ENCODE peak calls at places on chromosomes 16 and 17, in six cellular contexts. T, V, S, X, D and A are unnamed samples.

GRCh38 chr16:10808850-10809249 is 9.7 kb downstream of the TVP23A start:
- DNase-seq in T (no peak), V (no peak), S (no peak), X (no peak), D (no peak), A (no peak)

GRCh38 chr17:7837375-7838290 is 3.6 kb downstream of the KDM6B start:
- DNase-seq in T (no peak), V (no peak), S (peak; percentile 21), X (no peak), D (no peak), A (no peak)

GRCh38 chr17:36851230-36851629 is 86.0 kb upstream of the LHX1 start:
- DNase-seq in T (no peak), V (no peak), S (peak; percentile 19), X (no peak), D (no peak), A (no peak)

GRCh38 chr16:15460601-15461000 is 26.2 kb downstream of the BMERB1 start:
- DNase-seq in T (no peak), V (no peak), S (no peak), X (no peak), D (no peak), A (no peak)

GRCh38 chr17:17108681-17109049 is 66.4 kb downstream of the MPRIP start:
- DNase-seq in T (peak; percentile 36), V (no peak), S (no peak), X (no peak), D (no peak), A (no peak)

GRCh38 chr16:77877712-77878111 is 89.3 kb downstream of the VAT1L start:
- DNase-seq in T (no peak), V (no peak), S (peak; percentile 27), X (no peak), D (no peak), A (no peak)

GRCh38 chr16:84518804-84519341 is 14.4 kb upstream of the MEAK7 start:
- DNase-seq in T (no peak), V (no peak), S (no peak), X (no peak), D (no peak), A (no peak)

GRCh38 chr16:69855587-69855986 is 93.5 kb downstream of the WWP2 start:
- DNase-seq in T (no peak), V (no peak), S (no peak), X (no peak), D (no peak), A (no peak)

GRCh38 chr17:6831662-6832263 is at the start of gene TEKT1:
- DNase-seq in T (peak; percentile 45), V (peak; percentile 94), S (peak; percentile 77), X (no peak), D (no peak), A (peak; percentile 38)

GRCh38 chr17:78716814-78717393 is 65.2 kb downstream of the CYTH1 start:
- DNase-seq in T (peak; percentile 82), V (peak; percentile 55), S (no peak), X (no peak), D (no peak), A (no peak)

GRCh38 chr16:71460246-71460645 is 1.8 kb downstream of the ZNF23 start:
- DNase-seq in T (no peak), V (no peak), S (no peak), X (no peak), D (no peak), A (no peak)

GRCh38 chr17:58331815-58332719 is 3.5 kb upstream of the TSPOAP1 start:
- DNase-seq in T (peak; percentile 36), V (no peak), S (no peak), X (peak; percentile 92), D (peak; percentile 92), A (peak; percentile 100)

GRCh38 chr17:10518271-10519037 is at the start of gene MYH1:
- DNase-seq in T (no peak), V (no peak), S (no peak), X (no peak), D (no peak), A (no peak)

GRCh38 chr17:32943206-32943605 is 15.3 kb downstream of the TMEM98 start:
- DNase-seq in T (no peak), V (no peak), S (no peak), X (no peak), D (no peak), A (no peak)

GRCh38 chr17:31830971-31831755 is 27.9 kb downstream of the COPRS start:
- DNase-seq in T (no peak), V (no peak), S (no peak), X (no peak), D (no peak), A (no peak)

GRCh38 chr16:83830091-83830768 is 22.5 kb downstream of the HSBP1 start:
- DNase-seq in T (no peak), V (no peak), S (no peak), X (no peak), D (peak; percentile 79), A (no peak)

GRCh38 chr17:76612977-76613851 is 27.6 kb upstream of the ST6GALNAC2 start:
- DNase-seq in T (no peak), V (peak; percentile 80), S (peak; percentile 94), X (no peak), D (peak; percentile 62), A (peak; percentile 23)
- TF ChIP-seq GABPA in T (no peak), V (no peak), S (no peak), X (no peak), D (no peak), A (no peak)

DNA sequence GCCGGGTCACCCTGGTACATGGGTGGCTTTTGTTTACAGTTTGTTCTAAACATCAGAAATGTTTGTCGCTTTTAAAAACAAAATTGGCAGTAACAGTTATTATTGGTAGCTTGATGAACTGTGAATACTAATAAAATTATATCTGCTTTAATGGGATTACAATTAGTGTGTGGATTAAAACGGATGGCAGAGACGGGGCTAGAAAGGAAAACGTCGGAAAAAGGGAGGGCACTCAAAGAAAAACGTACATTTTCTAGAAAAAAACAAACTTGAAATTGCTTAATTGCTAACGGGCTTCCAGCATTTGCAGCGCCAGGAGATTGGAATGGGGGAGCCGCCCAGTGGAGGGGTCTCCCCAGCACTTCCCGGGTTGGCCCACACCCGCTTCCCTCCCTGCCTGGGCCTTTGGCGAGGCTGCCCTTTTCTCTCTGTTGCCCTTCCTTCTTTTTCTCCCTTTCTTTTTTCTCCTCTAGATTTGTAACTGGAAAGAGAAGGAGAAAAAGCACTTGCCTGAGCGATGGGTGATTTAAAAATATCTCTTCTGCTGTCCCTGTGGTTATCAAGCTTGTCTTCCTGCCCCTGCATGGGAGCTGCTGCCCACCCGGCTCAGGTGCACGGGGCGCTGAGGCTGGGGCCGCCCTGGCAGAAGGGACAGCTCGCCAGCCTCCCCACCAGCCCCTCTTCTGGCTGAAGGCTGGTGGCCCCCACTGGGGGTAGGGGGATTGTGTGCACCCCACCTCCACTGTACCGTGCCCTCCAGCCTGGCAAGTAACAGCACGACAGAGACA is 5.9 kb downstream of the BAHCC1 start:
- DNase-seq in T (no peak), V (no peak), S (no peak), X (no peak), D (no peak), A (peak; percentile 20)
- TF ChIP-seq GABPA in T (no peak), V (no peak), S (no peak), X (no peak), D (no peak), A (no peak)

GRCh38 chr16:1531638-1531910 is 1.9 kb upstream of the TMEM204 start:
- DNase-seq in T (no peak), V (no peak), S (no peak), X (no peak), D (no peak), A (no peak)

GRCh38 chr16:1532081-1532760 is 1.2 kb upstream of the TMEM204 start:
- DNase-seq in T (no peak), V (no peak), S (no peak), X (no peak), D (no peak), A (no peak)

GRCh38 chr16:1534021-1535020 is 855 bp downstream of the TMEM204 start:
- DNase-seq in T (no peak), V (no peak), S (no peak), X (no peak), D (no peak), A (no peak)

GRCh38 chr16:1532771-1533170 is 695 bp upstream of the TMEM204 start:
- DNase-seq in T (no peak), V (no peak), S (no peak), X (no peak), D (no peak), A (no peak)

DNA sequence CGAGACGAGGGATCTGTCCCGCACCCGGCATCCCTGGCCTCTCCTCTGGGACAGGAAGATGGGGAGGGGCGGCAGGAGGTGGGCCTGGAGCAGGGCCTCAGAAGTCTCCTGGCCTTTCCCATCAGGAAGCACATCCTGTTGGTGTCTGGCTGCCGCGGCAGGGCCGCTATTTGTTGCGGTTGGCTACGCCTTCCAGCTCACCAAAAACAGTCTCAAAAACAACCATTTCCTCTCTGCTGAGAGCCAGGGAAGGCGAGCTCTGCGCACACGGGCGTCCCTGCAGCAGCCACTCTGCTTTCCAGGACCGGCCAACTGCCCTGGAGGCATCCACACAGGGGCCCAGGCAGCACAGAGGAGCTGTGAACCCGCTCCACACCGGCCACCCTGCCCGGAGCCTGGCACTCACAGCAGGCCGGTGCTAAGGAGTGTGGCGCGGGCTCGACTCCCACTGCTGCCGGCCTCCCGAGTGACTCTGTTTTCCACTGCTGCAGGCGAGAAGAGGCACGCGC is at the start of gene TMEM204:
- DNase-seq in T (peak; percentile 72), V (no peak), S (no peak), X (no peak), D (no peak), A (no peak)
- TF ChIP-seq GABPA in T (no peak), V (no peak), S (no peak), X (no peak), D (no peak), A (no peak)

GRCh38 chr16:55447231-55447630 is 31.8 kb upstream of the MMP2 start:
- DNase-seq in T (no peak), V (no peak), S (no peak), X (no peak), D (no peak), A (no peak)

GRCh38 chr16:55443434-55443833 is 35.6 kb upstream of the MMP2 start:
- DNase-seq in T (no peak), V (no peak), S (no peak), X (no peak), D (no peak), A (no peak)

GRCh38 chr16:55443855-55444254 is 35.1 kb upstream of the MMP2 start:
- DNase-seq in T (no peak), V (no peak), S (no peak), X (no peak), D (no peak), A (no peak)

GRCh38 chr16:55439101-55439690 is 39.8 kb upstream of the MMP2 start:
- DNase-seq in T (no peak), V (no peak), S (no peak), X (no peak), D (no peak), A (peak; percentile 80)

DNA sequence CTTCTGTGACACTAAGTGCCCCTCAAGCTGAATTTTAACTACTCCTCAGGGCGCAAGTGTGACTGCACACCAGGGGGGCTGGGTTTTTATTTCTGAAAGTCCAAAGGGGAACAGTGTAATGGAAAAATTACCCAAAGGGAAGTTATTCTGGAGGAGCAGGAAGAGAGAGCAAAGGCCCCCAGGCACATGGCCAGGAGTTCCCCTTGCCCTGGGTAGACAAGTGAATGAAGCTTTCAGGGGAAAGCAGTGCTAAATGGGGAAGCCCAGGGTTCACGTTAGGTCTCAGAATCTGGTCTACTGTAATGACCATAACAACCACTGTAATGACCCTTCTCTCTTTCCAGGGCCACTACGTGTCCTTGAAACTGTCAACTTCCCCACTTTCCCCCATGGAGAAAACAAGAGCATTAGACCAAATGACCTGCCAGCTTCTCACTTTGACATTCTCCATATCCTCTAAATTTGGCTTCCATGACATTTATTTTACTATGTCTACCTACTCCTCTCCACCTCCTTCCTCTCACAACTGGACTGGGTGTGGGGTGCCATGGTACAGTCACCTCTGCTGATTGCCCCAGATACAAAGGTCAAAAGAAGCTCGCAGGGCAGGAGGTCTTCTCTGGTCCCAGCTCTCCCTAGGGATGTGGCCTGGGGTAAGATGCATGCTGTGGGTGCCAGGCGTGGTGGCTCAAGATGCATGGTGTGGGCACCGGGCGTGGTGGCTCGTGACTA is 34.1 kb upstream of the MMP2 start:
- DNase-seq in T (no peak), V (no peak), S (no peak), X (peak; percentile 16), D (no peak), A (peak; percentile 67)
- TF ChIP-seq GABPA in T (no peak), V (no peak), S (no peak), X (no peak), D (no peak), A (no peak)